ENCODE peak calls at places on chromosomes 5 and 9, in seven cellular contexts. T, U, X, O, B, Y and H are unnamed samples.

GRCh38 chr9:70121818-70122436 is 78.3 kb downstream of the MAMDC2 start:
- DNase-seq in Y (peak; percentile 64), T (no peak), O (no peak), B (no peak), U (peak; percentile 58), X (no peak), H (no peak)

GRCh38 chr5:99141534-99142135 is 212.8 kb upstream of the CHD1 start:
- DNase-seq in B (no peak), X (no peak), O (no peak), T (no peak), Y (no peak), U (no peak), H (no peak)

GRCh38 chr5:171433952-171434676 is 14.7 kb downstream of the FGF18 start:
- DNase-seq in X (no peak), T (no peak), Y (no peak), B (no peak), O (no peak), U (no peak), H (no peak)

GRCh38 chr5:168432903-168433302 is 53.4 kb upstream of the RARS1 start:
- DNase-seq in Y (no peak), X (no peak), O (no peak), T (no peak), U (no peak), B (no peak), H (no peak)

GRCh38 chr5:43008369-43009158 is 31.6 kb downstream of the ANXA2R start:
- DNase-seq in U (peak; percentile 89), X (peak; percentile 91), Y (peak; percentile 65), O (peak; percentile 79), T (peak; percentile 82), B (peak; percentile 85), H (peak; percentile 93)

GRCh38 chr5:146461319-146461718 is 14.2 kb downstream of the TCERG1 start:
- DNase-seq in B (no peak), Y (no peak), T (peak; percentile 39), X (no peak), O (no peak), U (no peak), H (no peak)

GRCh38 chr9:36597412-36598178 is 24.9 kb downstream of the MELK start:
- DNase-seq in T (peak; percentile 28), B (no peak), O (peak; percentile 21), Y (peak; percentile 76), X (no peak), U (no peak), H (no peak)

GRCh38 chr5:126274396-126274795 is 148.8 kb upstream of the GRAMD2B start:
- DNase-seq in U (no peak), X (no peak), B (no peak), T (no peak), Y (no peak), O (no peak), H (no peak)

GRCh38 chr9:86500031-86500430 is 145.8 kb upstream of the TUT7 start:
- DNase-seq in O (no peak), Y (no peak), U (no peak), X (no peak), B (no peak), T (no peak), H (no peak)

GRCh38 chr9:18730241-18730640 is 256.3 kb downstream of the ADAMTSL1 start:
- DNase-seq in O (no peak), T (no peak), X (no peak), Y (no peak), B (no peak), U (no peak), H (no peak)

GRCh38 chr5:39500656-39501295 is 76.0 kb upstream of the DAB2 start:
- DNase-seq in T (no peak), U (no peak), Y (no peak), B (no peak), X (no peak), O (no peak), H (no peak)

GRCh38 chr5:163758283-163758711 is 252.9 kb downstream of the MAT2B start:
- DNase-seq in B (no peak), O (no peak), X (no peak), Y (no peak), U (no peak), T (no peak), H (no peak)

GRCh38 chr5:109099081-109099480 is 310.7 kb downstream of the PJA2 start:
- DNase-seq in U (no peak), X (no peak), Y (no peak), B (no peak), O (no peak), T (no peak), H (no peak)

GRCh38 chr5:14256026-14256690 is 113.0 kb downstream of the TRIO start:
- DNase-seq in O (no peak), Y (no peak), T (no peak), X (no peak), U (no peak), B (no peak), H (no peak)

GRCh38 chr5:112189328-112189840 is 229.7 kb downstream of the EPB41L4A start:
- DNase-seq in Y (no peak), O (no peak), X (no peak), U (no peak), B (no peak), T (no peak), H (no peak)

GRCh38 chr5:136108131-136108739 is 24.4 kb upstream of the SMAD5 start:
- DNase-seq in X (no peak), T (no peak), B (no peak), Y (no peak), O (no peak), U (no peak), H (no peak)

GRCh38 chr5:169956126-169956525 is 24.2 kb downstream of the INSYN2B start:
- DNase-seq in Y (no peak), X (no peak), O (no peak), T (no peak), U (no peak), B (no peak), H (no peak)

GRCh38 chr9:84652496-84653081 is 16.9 kb upstream of the NTRK2 start:
- DNase-seq in O (no peak), Y (no peak), B (no peak), U (no peak), X (no peak), T (no peak), H (no peak)

GRCh38 chr5:170757182-170757601 is 26.3 kb upstream of the GABRP start:
- DNase-seq in X (no peak), B (no peak), U (peak; percentile 38), Y (peak; percentile 55), O (no peak), T (peak; percentile 7), H (no peak)